ENCODE peak calls at places on chromosomes 16 and 17, in four cellular contexts. One of them, this sample, is unnamed.

GRCh38 chr17:36747861-36748260 is 146.5 kb downstream of the MRM1 start:
- DNase-seq in HCT116: no peak
- DNase-seq in NT2/D1: no peak
- DNase-seq in H1: no peak
- DNase-seq in this sample: no peak

GRCh38 chr16:89717310-89718197 is 3.1 kb downstream of the VPS9D1 start:
- DNase-seq in H1: no peak
- DNase-seq in NT2/D1: no peak
- DNase-seq in HCT116: no peak
- DNase-seq in this sample: no peak

GRCh38 chr17:5793157-5793556 is 208.8 kb upstream of the NLRP1 start:
- DNase-seq in H1: no peak
- DNase-seq in NT2/D1: no peak
- DNase-seq in HCT116: no peak
- DNase-seq in this sample: no peak

GRCh38 chr16:17149904-17150483 is 320.8 kb downstream of the XYLT1 start:
- DNase-seq in HCT116: no peak
- DNase-seq in NT2/D1: no peak
- DNase-seq in H1: no peak
- DNase-seq in this sample: peak; percentile 30

GRCh38 chr16:57394444-57394843 is 10.1 kb upstream of the CCL17 start:
- DNase-seq in H1: no peak
- DNase-seq in NT2/D1: no peak
- DNase-seq in HCT116: no peak
- DNase-seq in this sample: no peak

GRCh38 chr16:68704232-68704867 is 32.7 kb upstream of the CDH1 start:
- DNase-seq in NT2/D1: peak; percentile 82
- DNase-seq in HCT116: peak; percentile 79
- DNase-seq in H1: peak; percentile 92
- DNase-seq in this sample: peak; percentile 89

GRCh38 chr17:14330492-14330920 is 29.6 kb downstream of the HS3ST3B1 start:
- DNase-seq in HCT116: no peak
- DNase-seq in NT2/D1: no peak
- DNase-seq in H1: no peak
- DNase-seq in this sample: peak; percentile 65

GRCh38 chr17:7019839-7020519 is 2.9 kb upstream of the BCL6B start:
- DNase-seq in H1: peak; percentile 69
- DNase-seq in NT2/D1: no peak
- DNase-seq in HCT116: no peak
- DNase-seq in this sample: no peak

DNA sequence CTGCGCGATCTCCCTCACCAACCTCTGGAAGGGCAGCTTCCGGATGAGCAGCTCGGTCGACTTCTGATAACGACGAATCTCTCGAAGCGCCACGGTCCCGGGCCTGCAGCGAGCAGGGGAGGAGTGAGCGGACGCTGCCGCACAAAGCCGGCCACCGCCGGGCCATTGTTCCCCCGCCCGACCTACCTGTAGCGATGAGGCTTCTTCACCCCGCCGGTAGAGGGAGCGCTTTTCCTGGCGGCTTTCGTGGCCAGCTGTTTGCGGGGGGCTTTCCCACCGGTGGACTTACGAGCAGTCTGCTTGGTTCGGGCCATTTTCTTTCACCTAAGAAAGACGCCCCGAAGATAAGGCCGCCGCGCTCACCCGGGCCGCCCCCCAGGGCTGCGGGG is 5.8 kb upstream of the UNK start:
- DNase-seq in HCT116: no peak
- DNase-seq in NT2/D1: no peak
- DNase-seq in H1: no peak
- DNase-seq in this sample: peak; percentile 49
- TF ChIP-seq ZNF274 in HCT116: no peak
- TF ChIP-seq ZNF274 in NT2/D1: no peak
- TF ChIP-seq ZNF274 in H1: no peak
- TF ChIP-seq ZNF274 in this sample: no peak

DNA sequence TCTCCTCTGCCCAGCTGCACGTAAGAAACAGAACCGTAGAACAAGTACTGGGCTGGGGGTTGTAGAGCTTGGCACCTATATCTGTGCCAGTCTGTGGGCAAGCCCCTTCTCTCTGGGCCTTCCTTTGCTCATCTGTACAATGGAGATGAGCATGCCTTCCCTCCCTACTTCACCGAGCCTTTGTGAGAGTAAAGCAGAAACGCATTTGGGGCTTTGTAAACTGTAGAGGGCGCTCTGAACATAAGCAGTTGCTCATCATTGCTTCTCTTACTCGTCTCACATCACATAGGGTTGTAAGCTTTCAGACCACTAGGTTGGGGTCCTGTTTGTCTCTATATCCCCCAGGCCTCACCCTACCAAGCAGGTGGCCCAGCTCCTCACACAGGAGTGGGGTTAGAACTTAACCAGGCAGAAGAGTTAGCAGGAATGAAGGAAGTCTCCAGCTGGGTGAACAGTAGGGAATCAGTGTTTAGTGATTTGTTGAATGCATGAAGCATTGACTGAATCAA is 15.1 kb downstream of the SAMD14 start:
- DNase-seq in HCT116: peak; percentile 66
- DNase-seq in NT2/D1: no peak
- DNase-seq in H1: peak; percentile 66
- DNase-seq in this sample: peak; percentile 77
- TF ChIP-seq ZNF274 in HCT116: no peak
- TF ChIP-seq ZNF274 in NT2/D1: no peak
- TF ChIP-seq ZNF274 in H1: no peak
- TF ChIP-seq ZNF274 in this sample: no peak

DNA sequence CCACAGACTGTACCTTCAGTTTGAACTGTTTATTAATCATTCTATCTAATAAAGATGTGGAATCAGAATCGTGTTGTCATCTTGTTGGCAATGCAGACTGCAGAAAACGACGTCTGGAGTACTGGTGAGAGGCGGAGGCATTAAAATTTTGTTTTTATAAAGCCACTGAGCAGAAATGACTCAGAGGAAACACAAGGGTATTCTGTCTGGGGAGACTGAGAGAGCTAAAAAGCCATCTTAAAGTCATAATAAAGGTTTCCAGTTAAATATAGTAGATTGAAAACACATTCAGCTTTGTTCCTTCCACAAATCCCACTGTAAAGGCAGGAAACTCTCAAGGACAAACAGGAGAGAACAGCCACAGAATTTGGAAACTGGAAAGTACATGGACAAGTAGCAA is 74.2 kb downstream of the CPPED1 start:
- DNase-seq in H1: no peak
- DNase-seq in NT2/D1: no peak
- DNase-seq in HCT116: no peak
- DNase-seq in this sample: no peak
- TF ChIP-seq ZNF274 in H1: no peak
- TF ChIP-seq ZNF274 in NT2/D1: no peak
- TF ChIP-seq ZNF274 in HCT116: no peak
- TF ChIP-seq ZNF274 in this sample: no peak

GRCh38 chr17:40241435-40241834 is 22.3 kb downstream of the WIPF2 start:
- DNase-seq in HCT116: no peak
- DNase-seq in H1: no peak
- DNase-seq in NT2/D1: no peak
- DNase-seq in this sample: no peak
- TF ChIP-seq ZNF274 in HCT116: no peak
- TF ChIP-seq ZNF274 in H1: no peak
- TF ChIP-seq ZNF274 in NT2/D1: no peak
- TF ChIP-seq ZNF274 in this sample: no peak

DNA sequence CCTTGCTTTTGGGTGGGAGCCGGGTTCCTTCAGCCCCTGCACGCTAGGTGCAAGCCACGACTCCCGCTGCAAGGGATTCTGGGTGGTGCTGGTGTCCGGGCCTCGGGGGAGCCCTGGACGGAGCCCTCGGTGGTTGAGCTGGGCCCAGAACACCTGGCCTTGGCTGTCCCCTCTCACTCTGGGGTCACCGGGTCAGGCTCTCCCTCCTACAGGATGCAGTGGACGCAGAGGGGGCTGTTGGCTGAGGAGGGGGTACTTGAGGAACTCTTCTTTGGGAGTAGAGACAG is 27.9 kb upstream of the SLC38A10 start:
- DNase-seq in HCT116: no peak
- DNase-seq in NT2/D1: no peak
- DNase-seq in H1: no peak
- DNase-seq in this sample: no peak
- TF ChIP-seq ZNF274 in HCT116: no peak
- TF ChIP-seq ZNF274 in NT2/D1: no peak
- TF ChIP-seq ZNF274 in H1: no peak
- TF ChIP-seq ZNF274 in this sample: no peak

DNA sequence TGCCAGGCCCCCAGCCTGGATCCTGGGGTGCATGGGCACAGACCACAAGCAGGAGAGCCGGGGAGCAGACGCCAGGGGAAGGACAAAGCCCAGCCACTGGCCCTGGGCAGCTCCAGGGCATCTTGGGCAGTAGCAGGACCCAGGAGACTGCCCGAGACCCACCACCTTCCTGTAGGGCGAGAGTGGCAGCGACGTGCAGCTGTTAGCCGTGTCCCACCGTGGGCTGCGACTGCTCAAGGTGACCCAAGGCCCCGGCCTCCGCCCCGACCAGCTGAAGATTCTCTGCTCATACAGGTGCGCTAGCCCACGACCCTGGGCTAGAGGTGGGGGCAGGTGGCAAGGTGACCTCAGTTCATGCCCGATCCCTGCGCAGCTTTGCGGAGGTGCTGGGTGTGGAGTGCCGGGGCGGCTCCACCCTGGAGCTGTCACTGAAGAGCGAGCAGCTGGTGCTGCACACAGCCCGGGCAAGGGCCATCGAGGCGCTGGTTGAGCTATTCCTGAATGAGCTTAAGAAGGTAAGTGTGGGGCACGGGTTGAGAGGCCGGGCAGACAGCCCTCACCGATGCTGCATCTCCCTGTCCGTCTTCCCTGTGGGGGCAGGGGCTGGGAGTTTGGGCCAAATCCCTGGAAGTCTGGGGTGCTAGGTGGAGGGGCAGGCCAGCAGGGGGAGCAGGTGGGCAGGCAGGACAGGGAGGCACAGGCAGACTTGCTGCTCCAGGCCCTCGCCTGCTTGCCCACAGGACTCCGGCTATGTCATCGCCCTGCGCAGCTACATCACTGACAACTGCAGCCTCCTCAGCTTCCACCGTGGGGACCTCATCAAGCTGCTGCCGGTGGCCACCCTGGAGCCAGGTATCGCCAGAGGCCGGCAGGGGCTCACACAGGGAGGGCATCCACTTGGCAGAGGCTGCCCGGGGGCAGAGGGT is 13.5 kb upstream of the SMIM5 start:
- DNase-seq in HCT116: no peak
- DNase-seq in H1: peak; percentile 96
- DNase-seq in NT2/D1: peak; percentile 49
- DNase-seq in this sample: peak; percentile 39
- TF ChIP-seq ZNF274 in HCT116: no peak
- TF ChIP-seq ZNF274 in H1: no peak
- TF ChIP-seq ZNF274 in NT2/D1: no peak
- TF ChIP-seq ZNF274 in this sample: no peak

GRCh38 chr16:24906199-24906808 is 60.5 kb downstream of the SLC5A11 start:
- DNase-seq in HCT116: peak; percentile 19
- DNase-seq in NT2/D1: no peak
- DNase-seq in H1: no peak
- DNase-seq in this sample: peak; percentile 11
- TF ChIP-seq ZNF274 in HCT116: no peak
- TF ChIP-seq ZNF274 in NT2/D1: no peak
- TF ChIP-seq ZNF274 in H1: no peak
- TF ChIP-seq ZNF274 in this sample: no peak

DNA sequence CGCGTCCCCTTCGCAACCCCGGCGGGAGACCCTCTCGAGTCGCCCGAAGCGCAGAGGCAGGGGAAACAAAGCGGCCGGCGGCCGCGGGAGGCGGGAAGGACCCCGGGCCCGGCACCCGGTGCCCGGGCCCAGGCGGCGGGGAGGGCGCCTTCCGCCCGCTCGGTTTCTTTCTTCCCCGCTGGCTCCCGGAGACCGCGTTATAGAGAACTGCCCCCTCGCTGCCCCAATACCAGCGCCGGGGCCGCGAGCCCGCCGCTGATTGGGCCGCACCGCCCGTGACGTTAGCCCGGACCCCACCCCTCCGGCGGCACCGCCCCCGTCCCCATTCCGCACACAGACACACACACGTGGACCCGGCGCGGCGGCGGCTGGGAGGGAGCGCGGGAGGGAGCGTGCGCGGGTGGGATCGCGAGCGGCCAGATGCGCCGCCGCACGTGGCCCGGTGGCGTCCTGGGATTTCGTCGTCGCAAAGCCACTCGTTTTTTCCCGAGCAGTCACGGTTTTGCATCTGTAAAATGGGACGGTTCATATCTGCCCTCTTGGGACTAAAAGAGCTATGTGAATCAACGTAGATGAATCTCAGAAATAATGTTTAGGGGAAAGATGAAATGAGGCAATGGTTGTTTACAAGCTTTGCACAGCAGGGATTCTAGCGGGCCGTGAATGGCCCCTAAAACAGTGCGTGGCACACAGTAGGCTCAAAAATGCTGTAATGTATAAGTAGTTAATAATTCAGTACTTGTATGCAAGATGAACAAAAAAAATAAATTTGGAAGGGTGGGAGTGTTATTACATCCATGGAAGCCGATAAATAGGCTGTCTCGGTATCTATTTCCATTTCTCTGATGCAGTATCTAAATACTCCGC is at the start of gene EPOP:
- DNase-seq in HCT116: peak; percentile 77
- DNase-seq in H1: peak; percentile 91
- DNase-seq in NT2/D1: no peak
- DNase-seq in this sample: peak; percentile 86
- TF ChIP-seq ZNF274 in HCT116: no peak
- TF ChIP-seq ZNF274 in H1: no peak
- TF ChIP-seq ZNF274 in NT2/D1: no peak
- TF ChIP-seq ZNF274 in this sample: peak; percentile 97

GRCh38 chr17:48551601-48552452 is 6.9 kb upstream of the HOXB2 start:
- DNase-seq in NT2/D1: no peak
- DNase-seq in H1: no peak
- DNase-seq in HCT116: no peak
- DNase-seq in this sample: no peak
- TF ChIP-seq ZNF274 in NT2/D1: no peak
- TF ChIP-seq ZNF274 in H1: no peak
- TF ChIP-seq ZNF274 in HCT116: no peak
- TF ChIP-seq ZNF274 in this sample: no peak

GRCh38 chr17:19453296-19453695 is 42.3 kb downstream of the RNF112 start:
- DNase-seq in HCT116: no peak
- DNase-seq in NT2/D1: no peak
- DNase-seq in H1: peak; percentile 30
- DNase-seq in this sample: no peak

GRCh38 chr17:19447085-19447583 is 36.1 kb downstream of the RNF112 start:
- DNase-seq in NT2/D1: peak; percentile 50
- DNase-seq in HCT116: peak; percentile 62
- DNase-seq in H1: peak; percentile 93
- DNase-seq in this sample: peak; percentile 66

GRCh38 chr17:19445105-19445504 is 34.1 kb downstream of the RNF112 start:
- DNase-seq in H1: no peak
- DNase-seq in NT2/D1: no peak
- DNase-seq in HCT116: no peak
- DNase-seq in this sample: no peak

GRCh38 chr17:19443148-19443547 is 32.1 kb downstream of the RNF112 start:
- DNase-seq in H1: no peak
- DNase-seq in HCT116: no peak
- DNase-seq in NT2/D1: no peak
- DNase-seq in this sample: no peak

GRCh38 chr17:19448341-19449268 is 37.6 kb downstream of the RNF112 start:
- DNase-seq in HCT116: no peak
- DNase-seq in NT2/D1: no peak
- DNase-seq in H1: no peak
- DNase-seq in this sample: peak; percentile 19
- TF ChIP-seq ZNF274 in HCT116: no peak
- TF ChIP-seq ZNF274 in NT2/D1: no peak
- TF ChIP-seq ZNF274 in H1: no peak
- TF ChIP-seq ZNF274 in this sample: no peak